ENCODE peak calls at places on chromosomes 7 and 10, in nine cellular contexts. One of them, this sample, is unnamed.

GRCh38 chr7:74282748-74283459 is 6.3 kb upstream of the CLIP2 start:
- DNase-seq in HCT116: no peak
- DNase-seq in PC-3: no peak
- DNase-seq in hepatocyte: no peak
- DNase-seq in mammary epithelial cell: no peak
- DNase-seq in cardiac muscle cell: no peak
- DNase-seq in CD4-positive, alpha-beta memory T cell: no peak
- DNase-seq in right cardiac atrium: no peak
- DNase-seq in psoas muscle: no peak
- DNase-seq in this sample: no peak

GRCh38 chr10:72174297-72174662 is 41.5 kb upstream of the ANAPC16 start:
- DNase-seq in HCT116: no peak
- DNase-seq in PC-3: no peak
- DNase-seq in hepatocyte: no peak
- DNase-seq in mammary epithelial cell: no peak
- DNase-seq in cardiac muscle cell: no peak
- DNase-seq in CD4-positive, alpha-beta memory T cell: no peak
- DNase-seq in right cardiac atrium: no peak
- DNase-seq in psoas muscle: no peak
- DNase-seq in this sample: no peak

GRCh38 chr7:85554294-85554877 is 367.5 kb upstream of the SEMA3D start:
- DNase-seq in HCT116: peak; percentile 37
- DNase-seq in PC-3: peak; percentile 82
- DNase-seq in hepatocyte: peak; percentile 84
- DNase-seq in mammary epithelial cell: peak; percentile 55
- DNase-seq in cardiac muscle cell: peak; percentile 85
- DNase-seq in CD4-positive, alpha-beta memory T cell: no peak
- DNase-seq in right cardiac atrium: no peak
- DNase-seq in psoas muscle: no peak
- DNase-seq in this sample: no peak

GRCh38 chr7:157685430-157686284 is 348.9 kb downstream of the DNAJB6 start:
- DNase-seq in HCT116: no peak
- DNase-seq in PC-3: no peak
- DNase-seq in hepatocyte: no peak
- DNase-seq in mammary epithelial cell: no peak
- DNase-seq in cardiac muscle cell: no peak
- DNase-seq in CD4-positive, alpha-beta memory T cell: no peak
- DNase-seq in right cardiac atrium: no peak
- DNase-seq in psoas muscle: no peak
- DNase-seq in this sample: no peak

GRCh38 chr10:86355571-86356038 is 11.0 kb downstream of the GRID1 start:
- DNase-seq in HCT116: no peak
- DNase-seq in PC-3: no peak
- DNase-seq in hepatocyte: no peak
- DNase-seq in mammary epithelial cell: no peak
- DNase-seq in cardiac muscle cell: no peak
- DNase-seq in CD4-positive, alpha-beta memory T cell: no peak
- DNase-seq in right cardiac atrium: peak; percentile 74
- DNase-seq in psoas muscle: no peak
- DNase-seq in this sample: peak; percentile 59

GRCh38 chr7:121328508-121329459 is at the start of gene WNT16:
- DNase-seq in HCT116: peak; percentile 74
- DNase-seq in PC-3: no peak
- DNase-seq in hepatocyte: no peak
- DNase-seq in mammary epithelial cell: no peak
- DNase-seq in cardiac muscle cell: no peak
- DNase-seq in CD4-positive, alpha-beta memory T cell: no peak
- DNase-seq in right cardiac atrium: peak; percentile 27
- DNase-seq in psoas muscle: no peak
- DNase-seq in this sample: no peak

GRCh38 chr7:27179030-27179429 is 4.9 kb upstream of the HOXA10 start:
- DNase-seq in HCT116: no peak
- DNase-seq in PC-3: no peak
- DNase-seq in hepatocyte: no peak
- DNase-seq in mammary epithelial cell: no peak
- DNase-seq in cardiac muscle cell: no peak
- DNase-seq in CD4-positive, alpha-beta memory T cell: no peak
- DNase-seq in right cardiac atrium: peak; percentile 37
- DNase-seq in psoas muscle: no peak
- DNase-seq in this sample: peak; percentile 3

GRCh38 chr10:122034149-122034756 is 45.3 kb downstream of the TACC2 start:
- DNase-seq in HCT116: no peak
- DNase-seq in PC-3: peak; percentile 82
- DNase-seq in hepatocyte: peak; percentile 53
- DNase-seq in mammary epithelial cell: peak; percentile 71
- DNase-seq in cardiac muscle cell: peak; percentile 29
- DNase-seq in CD4-positive, alpha-beta memory T cell: no peak
- DNase-seq in right cardiac atrium: no peak
- DNase-seq in psoas muscle: no peak
- DNase-seq in this sample: no peak

GRCh38 chr10:89001024-89001423 is 10.4 kb downstream of the FAS start:
- DNase-seq in HCT116: no peak
- DNase-seq in PC-3: no peak
- DNase-seq in hepatocyte: no peak
- DNase-seq in mammary epithelial cell: no peak
- DNase-seq in cardiac muscle cell: no peak
- DNase-seq in CD4-positive, alpha-beta memory T cell: peak; percentile 45
- DNase-seq in right cardiac atrium: no peak
- DNase-seq in psoas muscle: no peak
- DNase-seq in this sample: no peak

DNA sequence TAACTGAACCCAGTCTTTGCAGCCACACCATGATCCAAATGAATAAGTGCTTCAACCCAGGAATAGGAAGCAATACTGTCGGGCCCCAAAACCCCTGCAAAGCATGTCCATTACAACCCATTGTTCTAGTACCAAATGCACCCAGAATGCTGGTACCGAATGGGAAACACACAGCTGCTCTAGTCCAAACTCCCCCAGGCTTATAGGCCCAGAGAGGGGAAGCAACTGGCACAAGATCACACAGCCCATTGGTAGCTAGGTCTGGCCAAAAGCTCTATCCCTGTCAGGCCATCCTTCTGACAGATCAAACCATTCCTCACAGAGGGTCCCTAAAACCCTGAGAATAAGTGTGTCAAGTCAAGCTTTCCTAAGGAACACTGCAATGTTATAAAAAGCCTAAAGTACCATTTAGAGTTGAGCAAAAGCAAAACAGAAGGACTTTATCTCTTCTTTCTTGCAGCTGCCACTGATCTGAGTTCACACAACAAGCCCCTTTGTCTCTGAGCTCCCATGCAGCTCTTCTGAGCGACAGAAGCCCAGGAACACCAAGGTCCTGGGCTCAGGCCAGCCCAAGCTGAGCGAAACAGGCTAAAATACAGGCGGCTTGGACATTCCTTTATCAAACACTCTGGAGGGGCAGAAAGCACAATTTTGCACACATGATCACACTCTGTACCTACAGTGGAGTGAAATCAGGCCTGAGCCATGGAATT is 116.7 kb downstream of the SGMS1 start:
- DNase-seq in HCT116: no peak
- DNase-seq in PC-3: no peak
- DNase-seq in hepatocyte: no peak
- DNase-seq in mammary epithelial cell: no peak
- DNase-seq in cardiac muscle cell: peak; percentile 64
- DNase-seq in CD4-positive, alpha-beta memory T cell: no peak
- DNase-seq in right cardiac atrium: peak; percentile 89
- DNase-seq in psoas muscle: no peak
- DNase-seq in this sample: peak; percentile 52
- H3K4me1 ChIP-seq in HCT116: peaks cover 11% of the 10 kb centered on the region
- H3K4me1 ChIP-seq in PC-3: peaks cover 30% of the 10 kb centered on the region
- H3K4me1 ChIP-seq in hepatocyte: peaks cover 7% of the 10 kb centered on the region
- H3K4me1 ChIP-seq in mammary epithelial cell: peaks cover 18% of the 10 kb centered on the region
- H3K4me1 ChIP-seq in cardiac muscle cell: peaks cover 29% of the 10 kb centered on the region
- H3K4me1 ChIP-seq in CD4-positive, alpha-beta memory T cell: peaks cover 60% of the 10 kb centered on the region
- H3K4me1 ChIP-seq in right cardiac atrium: peaks cover 13% of the 10 kb centered on the region
- H3K4me1 ChIP-seq in psoas muscle: peaks cover 28% of the 10 kb centered on the region
- H3K4me1 ChIP-seq in this sample: peaks cover 61% of the 10 kb centered on the region

GRCh38 chr7:57375783-57376182 is 74.2 kb upstream of the ZNF716 start:
- DNase-seq in HCT116: no peak
- DNase-seq in PC-3: no peak
- DNase-seq in hepatocyte: no peak
- DNase-seq in mammary epithelial cell: no peak
- DNase-seq in cardiac muscle cell: no peak
- DNase-seq in CD4-positive, alpha-beta memory T cell: no peak
- DNase-seq in right cardiac atrium: peak; percentile 30
- DNase-seq in psoas muscle: no peak
- DNase-seq in this sample: no peak
- H3K9me3 ChIP-seq in HCT116: peaks cover 21% of the 10 kb centered on the region
- H3K9me3 ChIP-seq in PC-3: peaks cover 5% of the 10 kb centered on the region
- H3K9me3 ChIP-seq in hepatocyte: no peaks in the 10 kb centered on the region
- H3K9me3 ChIP-seq in mammary epithelial cell: peaks cover 40% of the 10 kb centered on the region
- H3K9me3 ChIP-seq in cardiac muscle cell: no peaks in the 10 kb centered on the region
- H3K9me3 ChIP-seq in CD4-positive, alpha-beta memory T cell: no peaks in the 10 kb centered on the region
- H3K9me3 ChIP-seq in right cardiac atrium: no peaks in the 10 kb centered on the region
- H3K9me3 ChIP-seq in psoas muscle: no peaks in the 10 kb centered on the region
- H3K9me3 ChIP-seq in this sample: no peaks in the 10 kb centered on the region

DNA sequence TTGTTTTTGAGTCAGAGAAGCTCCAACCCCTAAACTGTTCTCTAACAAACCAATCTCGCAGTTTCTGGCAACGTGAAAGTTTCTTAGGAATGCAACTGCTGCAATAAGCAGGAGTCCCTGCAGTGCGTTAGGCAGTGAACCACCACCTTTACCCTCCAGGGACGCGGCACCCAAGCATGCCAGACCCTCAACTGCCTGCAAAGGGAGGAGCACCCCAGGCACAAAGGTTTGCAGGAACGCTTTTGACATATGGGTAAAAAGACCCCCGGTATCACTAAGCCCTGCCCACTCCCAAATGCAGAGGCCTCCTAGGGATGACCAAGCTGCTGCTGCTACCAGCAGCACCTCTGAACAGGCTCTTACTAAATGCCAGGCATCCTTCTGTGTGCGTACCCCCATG is 4.7 kb downstream of the TBRG4 start:
- DNase-seq in HCT116: no peak
- DNase-seq in PC-3: no peak
- DNase-seq in hepatocyte: no peak
- DNase-seq in mammary epithelial cell: no peak
- DNase-seq in cardiac muscle cell: no peak
- DNase-seq in CD4-positive, alpha-beta memory T cell: no peak
- DNase-seq in right cardiac atrium: no peak
- DNase-seq in psoas muscle: no peak
- DNase-seq in this sample: no peak
- H3K27ac ChIP-seq in HCT116: no peak overlapping the region
- H3K27ac ChIP-seq in PC-3: no peak overlapping the region
- H3K27ac ChIP-seq in hepatocyte: no peak overlapping the region
- H3K27ac ChIP-seq in mammary epithelial cell: no peak overlapping the region
- H3K27ac ChIP-seq in cardiac muscle cell: no peak overlapping the region
- H3K27ac ChIP-seq in CD4-positive, alpha-beta memory T cell: peak overlapping the region; percentile 2
- H3K27ac ChIP-seq in right cardiac atrium: no peak overlapping the region
- H3K27ac ChIP-seq in psoas muscle: no peak overlapping the region
- H3K27ac ChIP-seq in this sample: no peak overlapping the region

GRCh38 chr10:119370972-119371703 is 163.8 kb downstream of the GRK5 start:
- DNase-seq in HCT116: no peak
- DNase-seq in PC-3: no peak
- DNase-seq in hepatocyte: no peak
- DNase-seq in mammary epithelial cell: peak; percentile 5
- DNase-seq in cardiac muscle cell: peak; percentile 88
- DNase-seq in CD4-positive, alpha-beta memory T cell: no peak
- DNase-seq in right cardiac atrium: peak; percentile 92
- DNase-seq in psoas muscle: peak; percentile 81
- DNase-seq in this sample: peak; percentile 82
- H3K4me1 ChIP-seq in HCT116: no peaks in the 10 kb centered on the region
- H3K4me1 ChIP-seq in PC-3: no peaks in the 10 kb centered on the region
- H3K4me1 ChIP-seq in hepatocyte: peaks cover 20% of the 10 kb centered on the region
- H3K4me1 ChIP-seq in mammary epithelial cell: peaks cover 5% of the 10 kb centered on the region
- H3K4me1 ChIP-seq in cardiac muscle cell: peaks cover 2% of the 10 kb centered on the region
- H3K4me1 ChIP-seq in CD4-positive, alpha-beta memory T cell: no peaks in the 10 kb centered on the region
- H3K4me1 ChIP-seq in right cardiac atrium: peaks cover 53% of the 10 kb centered on the region
- H3K4me1 ChIP-seq in psoas muscle: peaks cover 30% of the 10 kb centered on the region
- H3K4me1 ChIP-seq in this sample: peaks cover 88% of the 10 kb centered on the region

GRCh38 chr7:141430426-141431142 is 120.6 kb upstream of the AGK start:
- DNase-seq in HCT116: no peak
- DNase-seq in PC-3: no peak
- DNase-seq in hepatocyte: no peak
- DNase-seq in mammary epithelial cell: no peak
- DNase-seq in cardiac muscle cell: no peak
- DNase-seq in CD4-positive, alpha-beta memory T cell: no peak
- DNase-seq in right cardiac atrium: no peak
- DNase-seq in psoas muscle: no peak
- DNase-seq in this sample: no peak
- H3K9me3 ChIP-seq in HCT116: no peaks in the 10 kb centered on the region
- H3K9me3 ChIP-seq in PC-3: no peaks in the 10 kb centered on the region
- H3K9me3 ChIP-seq in hepatocyte: peaks cover 9% of the 10 kb centered on the region
- H3K9me3 ChIP-seq in mammary epithelial cell: no peaks in the 10 kb centered on the region
- H3K9me3 ChIP-seq in cardiac muscle cell: no peaks in the 10 kb centered on the region
- H3K9me3 ChIP-seq in CD4-positive, alpha-beta memory T cell: no peaks in the 10 kb centered on the region
- H3K9me3 ChIP-seq in right cardiac atrium: no peaks in the 10 kb centered on the region
- H3K9me3 ChIP-seq in psoas muscle: peaks cover 3% of the 10 kb centered on the region
- H3K9me3 ChIP-seq in this sample: peaks cover 15% of the 10 kb centered on the region

GRCh38 chr10:114852197-114852596 is 30.6 kb downstream of the FHIP2A start:
- DNase-seq in HCT116: no peak
- DNase-seq in PC-3: no peak
- DNase-seq in hepatocyte: no peak
- DNase-seq in mammary epithelial cell: no peak
- DNase-seq in cardiac muscle cell: no peak
- DNase-seq in CD4-positive, alpha-beta memory T cell: no peak
- DNase-seq in right cardiac atrium: no peak
- DNase-seq in psoas muscle: no peak
- DNase-seq in this sample: no peak

GRCh38 chr10:114855776-114856543 is 34.4 kb downstream of the FHIP2A start:
- DNase-seq in HCT116: no peak
- DNase-seq in PC-3: peak; percentile 16
- DNase-seq in hepatocyte: no peak
- DNase-seq in mammary epithelial cell: peak; percentile 17
- DNase-seq in cardiac muscle cell: peak; percentile 20
- DNase-seq in CD4-positive, alpha-beta memory T cell: no peak
- DNase-seq in right cardiac atrium: no peak
- DNase-seq in psoas muscle: no peak
- DNase-seq in this sample: no peak

GRCh38 chr10:114857922-114858629 is 36.5 kb downstream of the FHIP2A start:
- DNase-seq in HCT116: no peak
- DNase-seq in PC-3: no peak
- DNase-seq in hepatocyte: no peak
- DNase-seq in mammary epithelial cell: no peak
- DNase-seq in cardiac muscle cell: no peak
- DNase-seq in CD4-positive, alpha-beta memory T cell: no peak
- DNase-seq in right cardiac atrium: no peak
- DNase-seq in psoas muscle: no peak
- DNase-seq in this sample: no peak

GRCh38 chr10:114859227-114859626 is 37.6 kb downstream of the FHIP2A start:
- DNase-seq in HCT116: no peak
- DNase-seq in PC-3: no peak
- DNase-seq in hepatocyte: no peak
- DNase-seq in mammary epithelial cell: no peak
- DNase-seq in cardiac muscle cell: no peak
- DNase-seq in CD4-positive, alpha-beta memory T cell: no peak
- DNase-seq in right cardiac atrium: no peak
- DNase-seq in psoas muscle: no peak
- DNase-seq in this sample: no peak

GRCh38 chr10:114856544-114857287 is 35.1 kb downstream of the FHIP2A start:
- DNase-seq in HCT116: no peak
- DNase-seq in PC-3: peak; percentile 65
- DNase-seq in hepatocyte: no peak
- DNase-seq in mammary epithelial cell: peak; percentile 50
- DNase-seq in cardiac muscle cell: peak; percentile 90
- DNase-seq in CD4-positive, alpha-beta memory T cell: peak; percentile 14
- DNase-seq in right cardiac atrium: no peak
- DNase-seq in psoas muscle: no peak
- DNase-seq in this sample: no peak
- H3K27ac ChIP-seq in HCT116: no peak overlapping the region
- H3K27ac ChIP-seq in PC-3: peak overlapping the region; percentile 34
- H3K27ac ChIP-seq in hepatocyte: peak overlapping the region; percentile 71
- H3K27ac ChIP-seq in mammary epithelial cell: peak overlapping the region; percentile 56
- H3K27ac ChIP-seq in cardiac muscle cell: no peak overlapping the region
- H3K27ac ChIP-seq in CD4-positive, alpha-beta memory T cell: peak overlapping the region; percentile 9
- H3K27ac ChIP-seq in right cardiac atrium: no peak overlapping the region
- H3K27ac ChIP-seq in psoas muscle: no peak overlapping the region
- H3K27ac ChIP-seq in this sample: no peak overlapping the region